ENCODE peak calls at places on chromosomes 5 and 9, in seven cellular contexts. One of them, this sample, is unnamed.

GRCh38 chr5:146751781-146752401 is 126.7 kb downstream of the PPP2R2B start:
- DNase-seq in NCI-H2081: no peak
- DNase-seq in prostate gland: no peak
- DNase-seq in stimulated activated CD8-positive, alpha-beta memory T cell treated with anti-CD3 and anti-CD28 coated beads, Interleukin-4, amount 100 ng/mL, for 4 hours: peak; percentile 31
- DNase-seq in stimulated activated effector memory CD8-positive, alpha-beta T cell treated with anti-CD3 and anti-CD28 coated beads, Interleukin-12 subunit alpha, Interleukin-12 subunit beta, amount 100 ng/mL, for 72 hours: peak; percentile 78
- DNase-seq in kidney glomerular epithelial cell: no peak
- DNase-seq in activated CD4-positive, alpha-beta memory T cell treated with anti-CD3 and anti-CD28 coated beads, Interleukin-2, amount 10 ng/mL, durations not matched to agents 7 days and 5 days: peak; percentile 80
- DNase-seq in this sample: peak; percentile 70

GRCh38 chr5:115096034-115096769 is 73.5 kb downstream of the TRIM36 start:
- DNase-seq in NCI-H2081: no peak
- DNase-seq in prostate gland: no peak
- DNase-seq in stimulated activated CD8-positive, alpha-beta memory T cell treated with anti-CD3 and anti-CD28 coated beads, Interleukin-4, amount 100 ng/mL, for 4 hours: no peak
- DNase-seq in stimulated activated effector memory CD8-positive, alpha-beta T cell treated with anti-CD3 and anti-CD28 coated beads, Interleukin-12 subunit alpha, Interleukin-12 subunit beta, amount 100 ng/mL, for 72 hours: no peak
- DNase-seq in kidney glomerular epithelial cell: no peak
- DNase-seq in activated CD4-positive, alpha-beta memory T cell treated with anti-CD3 and anti-CD28 coated beads, Interleukin-2, amount 10 ng/mL, durations not matched to agents 7 days and 5 days: no peak
- DNase-seq in this sample: no peak

GRCh38 chr9:94554439-94555331 is at the start of gene PCAT7:
- DNase-seq in NCI-H2081: peak; percentile 87
- DNase-seq in prostate gland: peak; percentile 36
- DNase-seq in stimulated activated CD8-positive, alpha-beta memory T cell treated with anti-CD3 and anti-CD28 coated beads, Interleukin-4, amount 100 ng/mL, for 4 hours: no peak
- DNase-seq in stimulated activated effector memory CD8-positive, alpha-beta T cell treated with anti-CD3 and anti-CD28 coated beads, Interleukin-12 subunit alpha, Interleukin-12 subunit beta, amount 100 ng/mL, for 72 hours: peak; percentile 55
- DNase-seq in kidney glomerular epithelial cell: peak; percentile 27
- DNase-seq in activated CD4-positive, alpha-beta memory T cell treated with anti-CD3 and anti-CD28 coated beads, Interleukin-2, amount 10 ng/mL, durations not matched to agents 7 days and 5 days: peak; percentile 40
- DNase-seq in this sample: no peak

GRCh38 chr5:673837-674629 is 19.1 kb downstream of the TPPP start:
- DNase-seq in NCI-H2081: no peak
- DNase-seq in prostate gland: no peak
- DNase-seq in stimulated activated CD8-positive, alpha-beta memory T cell treated with anti-CD3 and anti-CD28 coated beads, Interleukin-4, amount 100 ng/mL, for 4 hours: no peak
- DNase-seq in stimulated activated effector memory CD8-positive, alpha-beta T cell treated with anti-CD3 and anti-CD28 coated beads, Interleukin-12 subunit alpha, Interleukin-12 subunit beta, amount 100 ng/mL, for 72 hours: no peak
- DNase-seq in kidney glomerular epithelial cell: no peak
- DNase-seq in activated CD4-positive, alpha-beta memory T cell treated with anti-CD3 and anti-CD28 coated beads, Interleukin-2, amount 10 ng/mL, durations not matched to agents 7 days and 5 days: no peak
- DNase-seq in this sample: peak; percentile 62

GRCh38 chr5:64859881-64860280 is 91.2 kb downstream of the CWC27 start:
- DNase-seq in NCI-H2081: no peak
- DNase-seq in prostate gland: no peak
- DNase-seq in stimulated activated CD8-positive, alpha-beta memory T cell treated with anti-CD3 and anti-CD28 coated beads, Interleukin-4, amount 100 ng/mL, for 4 hours: no peak
- DNase-seq in stimulated activated effector memory CD8-positive, alpha-beta T cell treated with anti-CD3 and anti-CD28 coated beads, Interleukin-12 subunit alpha, Interleukin-12 subunit beta, amount 100 ng/mL, for 72 hours: no peak
- DNase-seq in kidney glomerular epithelial cell: no peak
- DNase-seq in activated CD4-positive, alpha-beta memory T cell treated with anti-CD3 and anti-CD28 coated beads, Interleukin-2, amount 10 ng/mL, durations not matched to agents 7 days and 5 days: no peak
- DNase-seq in this sample: no peak

GRCh38 chr9:133199648-133200321 is 9.3 kb downstream of the OBP2B start:
- DNase-seq in NCI-H2081: no peak
- DNase-seq in prostate gland: no peak
- DNase-seq in stimulated activated CD8-positive, alpha-beta memory T cell treated with anti-CD3 and anti-CD28 coated beads, Interleukin-4, amount 100 ng/mL, for 4 hours: peak; percentile 24
- DNase-seq in stimulated activated effector memory CD8-positive, alpha-beta T cell treated with anti-CD3 and anti-CD28 coated beads, Interleukin-12 subunit alpha, Interleukin-12 subunit beta, amount 100 ng/mL, for 72 hours: no peak
- DNase-seq in kidney glomerular epithelial cell: no peak
- DNase-seq in activated CD4-positive, alpha-beta memory T cell treated with anti-CD3 and anti-CD28 coated beads, Interleukin-2, amount 10 ng/mL, durations not matched to agents 7 days and 5 days: peak; percentile 28
- DNase-seq in this sample: peak; percentile 75

GRCh38 chr5:112907166-112907611 is 14.8 kb downstream of the REEP5 start:
- DNase-seq in NCI-H2081: no peak
- DNase-seq in prostate gland: no peak
- DNase-seq in stimulated activated CD8-positive, alpha-beta memory T cell treated with anti-CD3 and anti-CD28 coated beads, Interleukin-4, amount 100 ng/mL, for 4 hours: no peak
- DNase-seq in stimulated activated effector memory CD8-positive, alpha-beta T cell treated with anti-CD3 and anti-CD28 coated beads, Interleukin-12 subunit alpha, Interleukin-12 subunit beta, amount 100 ng/mL, for 72 hours: no peak
- DNase-seq in kidney glomerular epithelial cell: no peak
- DNase-seq in activated CD4-positive, alpha-beta memory T cell treated with anti-CD3 and anti-CD28 coated beads, Interleukin-2, amount 10 ng/mL, durations not matched to agents 7 days and 5 days: no peak
- DNase-seq in this sample: no peak

GRCh38 chr9:130998596-130999264 is 10.2 kb upstream of the LAMC3 start:
- DNase-seq in NCI-H2081: no peak
- DNase-seq in prostate gland: no peak
- DNase-seq in stimulated activated CD8-positive, alpha-beta memory T cell treated with anti-CD3 and anti-CD28 coated beads, Interleukin-4, amount 100 ng/mL, for 4 hours: no peak
- DNase-seq in stimulated activated effector memory CD8-positive, alpha-beta T cell treated with anti-CD3 and anti-CD28 coated beads, Interleukin-12 subunit alpha, Interleukin-12 subunit beta, amount 100 ng/mL, for 72 hours: no peak
- DNase-seq in kidney glomerular epithelial cell: no peak
- DNase-seq in activated CD4-positive, alpha-beta memory T cell treated with anti-CD3 and anti-CD28 coated beads, Interleukin-2, amount 10 ng/mL, durations not matched to agents 7 days and 5 days: no peak
- DNase-seq in this sample: no peak

GRCh38 chr9:81557957-81558791 is 131.2 kb downstream of the TLE1 start:
- DNase-seq in NCI-H2081: no peak
- DNase-seq in prostate gland: peak; percentile 15
- DNase-seq in stimulated activated CD8-positive, alpha-beta memory T cell treated with anti-CD3 and anti-CD28 coated beads, Interleukin-4, amount 100 ng/mL, for 4 hours: no peak
- DNase-seq in stimulated activated effector memory CD8-positive, alpha-beta T cell treated with anti-CD3 and anti-CD28 coated beads, Interleukin-12 subunit alpha, Interleukin-12 subunit beta, amount 100 ng/mL, for 72 hours: no peak
- DNase-seq in kidney glomerular epithelial cell: peak; percentile 34
- DNase-seq in activated CD4-positive, alpha-beta memory T cell treated with anti-CD3 and anti-CD28 coated beads, Interleukin-2, amount 10 ng/mL, durations not matched to agents 7 days and 5 days: no peak
- DNase-seq in this sample: no peak

GRCh38 chr5:114830114-114830513 is 339.6 kb downstream of the TRIM36 start:
- DNase-seq in NCI-H2081: no peak
- DNase-seq in prostate gland: no peak
- DNase-seq in stimulated activated CD8-positive, alpha-beta memory T cell treated with anti-CD3 and anti-CD28 coated beads, Interleukin-4, amount 100 ng/mL, for 4 hours: no peak
- DNase-seq in stimulated activated effector memory CD8-positive, alpha-beta T cell treated with anti-CD3 and anti-CD28 coated beads, Interleukin-12 subunit alpha, Interleukin-12 subunit beta, amount 100 ng/mL, for 72 hours: no peak
- DNase-seq in kidney glomerular epithelial cell: no peak
- DNase-seq in activated CD4-positive, alpha-beta memory T cell treated with anti-CD3 and anti-CD28 coated beads, Interleukin-2, amount 10 ng/mL, durations not matched to agents 7 days and 5 days: no peak
- DNase-seq in this sample: no peak

GRCh38 chr5:137752873-137753226 is 1.3 kb downstream of the HNRNPA0 start:
- DNase-seq in NCI-H2081: no peak
- DNase-seq in prostate gland: peak; percentile 5
- DNase-seq in stimulated activated CD8-positive, alpha-beta memory T cell treated with anti-CD3 and anti-CD28 coated beads, Interleukin-4, amount 100 ng/mL, for 4 hours: no peak
- DNase-seq in stimulated activated effector memory CD8-positive, alpha-beta T cell treated with anti-CD3 and anti-CD28 coated beads, Interleukin-12 subunit alpha, Interleukin-12 subunit beta, amount 100 ng/mL, for 72 hours: peak; percentile 71
- DNase-seq in kidney glomerular epithelial cell: no peak
- DNase-seq in activated CD4-positive, alpha-beta memory T cell treated with anti-CD3 and anti-CD28 coated beads, Interleukin-2, amount 10 ng/mL, durations not matched to agents 7 days and 5 days: peak; percentile 43
- DNase-seq in this sample: peak; percentile 77

GRCh38 chr5:128300181-128300580 is 216.6 kb downstream of the SLC12A2 start:
- DNase-seq in NCI-H2081: no peak
- DNase-seq in prostate gland: no peak
- DNase-seq in stimulated activated CD8-positive, alpha-beta memory T cell treated with anti-CD3 and anti-CD28 coated beads, Interleukin-4, amount 100 ng/mL, for 4 hours: no peak
- DNase-seq in stimulated activated effector memory CD8-positive, alpha-beta T cell treated with anti-CD3 and anti-CD28 coated beads, Interleukin-12 subunit alpha, Interleukin-12 subunit beta, amount 100 ng/mL, for 72 hours: no peak
- DNase-seq in kidney glomerular epithelial cell: no peak
- DNase-seq in activated CD4-positive, alpha-beta memory T cell treated with anti-CD3 and anti-CD28 coated beads, Interleukin-2, amount 10 ng/mL, durations not matched to agents 7 days and 5 days: no peak
- DNase-seq in this sample: no peak

GRCh38 chr9:131520448-131520847 is 10.6 kb downstream of the UCK1 start:
- DNase-seq in NCI-H2081: no peak
- DNase-seq in prostate gland: no peak
- DNase-seq in stimulated activated CD8-positive, alpha-beta memory T cell treated with anti-CD3 and anti-CD28 coated beads, Interleukin-4, amount 100 ng/mL, for 4 hours: no peak
- DNase-seq in stimulated activated effector memory CD8-positive, alpha-beta T cell treated with anti-CD3 and anti-CD28 coated beads, Interleukin-12 subunit alpha, Interleukin-12 subunit beta, amount 100 ng/mL, for 72 hours: no peak
- DNase-seq in kidney glomerular epithelial cell: no peak
- DNase-seq in activated CD4-positive, alpha-beta memory T cell treated with anti-CD3 and anti-CD28 coated beads, Interleukin-2, amount 10 ng/mL, durations not matched to agents 7 days and 5 days: no peak
- DNase-seq in this sample: no peak

GRCh38 chr5:135353952-135354721 is 44.9 kb downstream of the MACROH2A1 start:
- DNase-seq in NCI-H2081: no peak
- DNase-seq in prostate gland: no peak
- DNase-seq in stimulated activated CD8-positive, alpha-beta memory T cell treated with anti-CD3 and anti-CD28 coated beads, Interleukin-4, amount 100 ng/mL, for 4 hours: no peak
- DNase-seq in stimulated activated effector memory CD8-positive, alpha-beta T cell treated with anti-CD3 and anti-CD28 coated beads, Interleukin-12 subunit alpha, Interleukin-12 subunit beta, amount 100 ng/mL, for 72 hours: no peak
- DNase-seq in kidney glomerular epithelial cell: no peak
- DNase-seq in activated CD4-positive, alpha-beta memory T cell treated with anti-CD3 and anti-CD28 coated beads, Interleukin-2, amount 10 ng/mL, durations not matched to agents 7 days and 5 days: no peak
- DNase-seq in this sample: no peak

GRCh38 chr5:57989378-57989777 is 470.5 kb downstream of the PLK2 start:
- DNase-seq in NCI-H2081: no peak
- DNase-seq in prostate gland: no peak
- DNase-seq in stimulated activated CD8-positive, alpha-beta memory T cell treated with anti-CD3 and anti-CD28 coated beads, Interleukin-4, amount 100 ng/mL, for 4 hours: no peak
- DNase-seq in stimulated activated effector memory CD8-positive, alpha-beta T cell treated with anti-CD3 and anti-CD28 coated beads, Interleukin-12 subunit alpha, Interleukin-12 subunit beta, amount 100 ng/mL, for 72 hours: no peak
- DNase-seq in kidney glomerular epithelial cell: peak; percentile 48
- DNase-seq in activated CD4-positive, alpha-beta memory T cell treated with anti-CD3 and anti-CD28 coated beads, Interleukin-2, amount 10 ng/mL, durations not matched to agents 7 days and 5 days: no peak
- DNase-seq in this sample: no peak

GRCh38 chr5:68757813-68758212 is 336.0 kb upstream of the SLC30A5 start:
- DNase-seq in NCI-H2081: no peak
- DNase-seq in prostate gland: no peak
- DNase-seq in stimulated activated CD8-positive, alpha-beta memory T cell treated with anti-CD3 and anti-CD28 coated beads, Interleukin-4, amount 100 ng/mL, for 4 hours: no peak
- DNase-seq in stimulated activated effector memory CD8-positive, alpha-beta T cell treated with anti-CD3 and anti-CD28 coated beads, Interleukin-12 subunit alpha, Interleukin-12 subunit beta, amount 100 ng/mL, for 72 hours: no peak
- DNase-seq in kidney glomerular epithelial cell: no peak
- DNase-seq in activated CD4-positive, alpha-beta memory T cell treated with anti-CD3 and anti-CD28 coated beads, Interleukin-2, amount 10 ng/mL, durations not matched to agents 7 days and 5 days: no peak
- DNase-seq in this sample: no peak

GRCh38 chr5:93126634-93127033 is 454.4 kb downstream of the NR2F1-AS1 start:
- DNase-seq in NCI-H2081: no peak
- DNase-seq in prostate gland: no peak
- DNase-seq in stimulated activated CD8-positive, alpha-beta memory T cell treated with anti-CD3 and anti-CD28 coated beads, Interleukin-4, amount 100 ng/mL, for 4 hours: no peak
- DNase-seq in stimulated activated effector memory CD8-positive, alpha-beta T cell treated with anti-CD3 and anti-CD28 coated beads, Interleukin-12 subunit alpha, Interleukin-12 subunit beta, amount 100 ng/mL, for 72 hours: no peak
- DNase-seq in kidney glomerular epithelial cell: no peak
- DNase-seq in activated CD4-positive, alpha-beta memory T cell treated with anti-CD3 and anti-CD28 coated beads, Interleukin-2, amount 10 ng/mL, durations not matched to agents 7 days and 5 days: no peak
- DNase-seq in this sample: no peak

GRCh38 chr5:33984671-33985124 is at the start of gene SLC45A2:
- DNase-seq in NCI-H2081: no peak
- DNase-seq in prostate gland: no peak
- DNase-seq in stimulated activated CD8-positive, alpha-beta memory T cell treated with anti-CD3 and anti-CD28 coated beads, Interleukin-4, amount 100 ng/mL, for 4 hours: no peak
- DNase-seq in stimulated activated effector memory CD8-positive, alpha-beta T cell treated with anti-CD3 and anti-CD28 coated beads, Interleukin-12 subunit alpha, Interleukin-12 subunit beta, amount 100 ng/mL, for 72 hours: no peak
- DNase-seq in kidney glomerular epithelial cell: peak; percentile 23
- DNase-seq in activated CD4-positive, alpha-beta memory T cell treated with anti-CD3 and anti-CD28 coated beads, Interleukin-2, amount 10 ng/mL, durations not matched to agents 7 days and 5 days: no peak
- DNase-seq in this sample: no peak

This sample was measured in activated effector memory CD4-positive, alpha-beta T cell treated with anti-CD3 and anti-CD28 coated beads, Interleukin-2, amount 50 U/mL, for 16 hours.